ENCODE peak calls at places on chromosomes 12 and 14, in nine cellular contexts. L is cardiac muscle cell; Y is HFF-Myc; G is CD8-positive, alpha-beta T cell; X is GM12864; H is AG10803; U is heart left ventricle; C is stomach; A is gastrocnemius medialis. T is an unnamed sample.

GRCh38 chr14:64800000-64800399 is 79.7 kb downstream of the SPTB start:
- DNase-seq in L (peak), Y (no peak), G (no peak), C (peak), U (no peak), H (peak), X (no peak), A (no peak), T (no peak)

GRCh38 chr14:68782091-68782981 is 10.5 kb downstream of the ZFP36L1 start:
- DNase-seq in X (no peak), G (peak), C (peak), U (no peak), Y (no peak), H (no peak), L (no peak), A (no peak), T (no peak)

GRCh38 chr14:35986219-35986573 is 160.1 kb downstream of the BRMS1L start:
- DNase-seq in L (no peak), A (no peak), C (no peak), G (no peak), X (peak), U (no peak), H (no peak), Y (no peak), T (no peak)

GRCh38 chr12:8698830-8699330 is 1.1 kb downstream of the RIMKLB start:
- DNase-seq in Y (no peak), U (no peak), A (no peak), C (no peak), L (no peak), H (peak), G (no peak), X (no peak), T (no peak)

GRCh38 chr12:128920468-128920867 is 67.2 kb downstream of the GLT1D1 start:
- DNase-seq in G (no peak), X (no peak), U (no peak), C (no peak), L (peak), H (peak), Y (no peak), A (peak), T (no peak)

GRCh38 chr12:27766587-27766986 is 13.4 kb upstream of the KLHL42 start:
- DNase-seq in U (no peak), Y (no peak), X (no peak), H (no peak), A (no peak), L (no peak), G (no peak), C (no peak), T (no peak)

GRCh38 chr14:70086685-70087379 is 101.9 kb downstream of the SLC8A3 start:
- DNase-seq in A (no peak), C (peak), X (peak), H (peak), G (no peak), L (peak), U (no peak), Y (peak), T (no peak)

GRCh38 chr12:105275997-105276760 is 40.2 kb upstream of the APPL2 start:
- DNase-seq in L (no peak), X (no peak), Y (no peak), H (no peak), U (no peak), G (no peak), A (peak), C (no peak), T (no peak)

GRCh38 chr12:132152921-132153321 is 8.7 kb downstream of the NOC4L start:
- DNase-seq in H (no peak), U (peak), X (no peak), G (no peak), C (no peak), L (no peak), Y (no peak), A (no peak), T (no peak)

GRCh38 chr12:51393676-51394545 is 2.7 kb upstream of the GALNT6 start:
- DNase-seq in L (peak), C (no peak), G (peak), Y (peak), X (no peak), H (peak), U (no peak), A (no peak), T (no peak)

GRCh38 chr12:87196329-87196728 is 832.9 kb downstream of the C12orf50 start:
- DNase-seq in Y (no peak), X (no peak), A (no peak), U (no peak), L (peak), H (peak), C (no peak), G (no peak), T (no peak)

GRCh38 chr12:92756905-92757598 is 54.3 kb downstream of the PLEKHG7 start:
- DNase-seq in A (no peak), Y (no peak), C (no peak), X (no peak), L (no peak), H (no peak), G (no peak), U (no peak), T (no peak)

GRCh38 chr14:67413806-67414769 is 2.1 kb upstream of the PLEK2 start:
- DNase-seq in L (peak), X (no peak), H (peak), U (no peak), C (no peak), Y (peak), A (no peak), G (no peak), T (no peak)

GRCh38 chr14:77889971-77890442 is 90.1 kb downstream of the ADCK1 start:
- DNase-seq in G (no peak), A (no peak), Y (no peak), C (no peak), X (no peak), H (peak), L (peak), U (no peak), T (no peak)

GRCh38 chr14:65095633-65096205 is 6.6 kb downstream of the MAX start:
- DNase-seq in Y (peak), C (peak), A (peak), U (no peak), H (peak), G (no peak), L (peak), X (no peak), T (no peak)

GRCh38 chr14:68627868-68628604 is 164.8 kb downstream of the ZFP36L1 start:
- DNase-seq in X (no peak), G (peak), Y (no peak), A (no peak), L (peak), U (peak), H (no peak), C (peak), T (peak)

GRCh38 chr14:53055003-53055402 is 98.1 kb downstream of the DDHD1 start:
- DNase-seq in X (peak), G (no peak), U (no peak), H (peak), A (no peak), L (peak), C (no peak), Y (peak), T (no peak)

GRCh38 chr14:68444449-68445168 is 348.3 kb downstream of the ZFP36L1 start:
- DNase-seq in Y (no peak), L (peak), U (no peak), C (peak), G (no peak), H (peak), X (no peak), A (no peak), T (no peak)

GRCh38 chr12:57248934-57249742 is 1.8 kb downstream of the STAC3 start:
- DNase-seq in A (no peak), X (no peak), H (no peak), Y (no peak), C (no peak), U (no peak), L (no peak), G (no peak), T (no peak)

GRCh38 chr12:118135788-118136558 is at the start of gene PEBP1:
- DNase-seq in C (peak), G (peak), U (peak), X (peak), Y (peak), H (peak), A (peak), L (peak), T (peak)

GRCh38 chr12:53452159-53453077 is 516 bp downstream of the PCBP2 start:
- DNase-seq in X (no peak), G (peak), H (peak), C (peak), U (peak), A (peak), Y (no peak), L (peak), T (peak)
- TF ChIP-seq CTCF in X (peak), G (peak), H (no peak), C (peak), U (peak), A (no peak), Y (peak), L (peak), T (peak)

GRCh38 chr12:79555006-79555925 is 135.5 kb downstream of the PAWR start:
- DNase-seq in U (no peak), C (no peak), H (peak), L (peak), A (no peak), Y (no peak), X (no peak), G (no peak), T (no peak)
- TF ChIP-seq CTCF in U (peak), C (peak), H (peak), L (peak), A (no peak), Y (peak), X (peak), G (no peak), T (peak)

GRCh38 chr12:71503579-71504470 is 64.2 kb downstream of the LGR5 start:
- DNase-seq in X (no peak), H (no peak), C (no peak), L (no peak), G (no peak), U (no peak), A (no peak), Y (no peak), T (no peak)

GRCh38 chr12:71504471-71504852 is 64.9 kb downstream of the LGR5 start:
- DNase-seq in A (no peak), C (no peak), G (no peak), H (peak), L (peak), X (no peak), Y (no peak), U (no peak), T (no peak)

DNA sequence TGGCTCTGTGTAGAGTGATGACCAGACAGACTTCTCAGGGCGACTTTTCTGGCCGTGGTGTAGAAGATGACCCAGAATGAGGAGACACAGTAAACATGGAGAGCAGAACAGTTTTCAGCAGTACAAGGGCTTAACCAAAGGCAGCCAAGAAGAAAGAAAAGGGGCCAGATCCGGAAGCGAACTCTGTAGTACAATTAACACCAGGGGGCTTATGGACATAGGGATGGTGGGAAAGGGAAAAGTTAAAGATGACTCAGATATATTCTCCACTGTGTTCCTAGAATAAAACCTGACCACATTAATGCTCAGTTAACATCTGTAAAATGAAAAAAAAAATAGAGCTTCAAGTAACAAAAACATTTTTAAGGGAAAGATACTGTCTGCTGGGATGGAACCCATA is 60.2 kb downstream of the LGR5 start:
- DNase-seq in Y (no peak), C (no peak), L (no peak), G (no peak), U (no peak), X (no peak), H (no peak), A (no peak), T (no peak)
- TF ChIP-seq CTCF in Y (no peak), C (no peak), L (no peak), G (no peak), U (no peak), X (no peak), H (no peak), A (no peak), T (no peak)

GRCh38 chr12:62436164-62436503 is 30.5 kb upstream of the MON2 start:
- DNase-seq in Y (no peak), H (no peak), G (no peak), U (peak), L (no peak), C (no peak), X (no peak), A (no peak), T (no peak)

GRCh38 chr12:62438098-62438692 is 28.4 kb upstream of the MON2 start:
- DNase-seq in H (peak), C (peak), Y (peak), G (peak), A (no peak), L (peak), U (no peak), X (no peak), T (no peak)

GRCh38 chr12:62434504-62435336 is 31.9 kb upstream of the MON2 start:
- DNase-seq in L (no peak), C (peak), Y (no peak), G (no peak), U (no peak), A (no peak), H (no peak), X (no peak), T (no peak)

GRCh38 chr12:62435337-62436163 is 31.1 kb upstream of the MON2 start:
- DNase-seq in G (peak), L (peak), X (no peak), Y (peak), A (no peak), H (peak), U (peak), C (peak), T (peak)
- TF ChIP-seq CTCF in G (no peak), L (peak), X (peak), Y (peak), A (no peak), H (peak), U (peak), C (peak), T (peak)

GRCh38 chr12:31117203-31118011 is 43.7 kb downstream of the DDX11 start:
- DNase-seq in U (peak), X (no peak), L (peak), A (no peak), C (peak), H (no peak), Y (no peak), G (peak), T (peak)

GRCh38 chr12:31118831-31119530 is 45.3 kb downstream of the DDX11 start:
- DNase-seq in G (no peak), H (no peak), L (peak), C (peak), A (no peak), U (peak), X (no peak), Y (no peak), T (peak)

GRCh38 chr12:31120392-31121008 is 46.8 kb downstream of the DDX11 start:
- DNase-seq in G (no peak), C (no peak), X (no peak), U (peak), L (no peak), H (no peak), A (no peak), Y (no peak), T (no peak)

GRCh38 chr12:31118347-31118830 is 44.7 kb downstream of the DDX11 start:
- DNase-seq in C (no peak), X (no peak), L (no peak), A (no peak), G (no peak), Y (no peak), U (no peak), H (no peak), T (no peak)

DNA sequence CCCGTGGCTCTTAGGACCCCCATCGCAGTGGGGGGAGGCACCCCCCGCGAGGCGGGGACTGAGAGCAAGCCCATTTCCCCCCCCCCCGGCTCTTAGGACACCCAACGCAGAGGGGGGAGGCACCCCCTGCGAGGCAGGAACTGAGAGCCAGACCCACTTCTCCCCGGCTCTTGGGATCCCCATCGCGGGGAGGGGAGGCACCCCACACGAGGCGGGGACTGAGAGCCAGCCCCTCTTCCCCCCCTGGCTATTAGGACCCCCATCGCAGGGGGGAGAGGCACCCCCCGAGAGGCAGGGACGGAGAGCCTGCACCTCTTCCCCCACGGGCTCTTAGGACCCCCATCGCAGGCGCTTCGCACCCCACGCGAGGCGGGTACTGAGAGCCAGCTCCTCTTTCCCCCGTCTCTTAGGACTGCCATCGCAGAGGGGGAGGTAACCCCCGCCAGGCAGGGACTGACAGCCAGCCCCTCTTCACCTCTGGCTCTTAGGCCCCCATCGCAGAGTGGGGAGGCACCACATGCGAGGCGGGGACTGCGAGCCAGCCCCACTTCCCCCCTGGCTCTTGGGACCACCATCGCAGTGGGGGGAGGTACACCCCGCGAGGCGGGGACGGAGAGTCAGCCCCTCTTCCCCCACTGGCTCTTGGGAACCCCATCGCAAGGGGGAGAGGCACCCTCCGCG is 46.0 kb downstream of the DDX11 start:
- DNase-seq in G (no peak), U (peak), Y (no peak), A (no peak), X (no peak), H (no peak), C (no peak), L (no peak), T (no peak)
- TF ChIP-seq CTCF in G (no peak), U (no peak), Y (no peak), A (no peak), X (no peak), H (no peak), C (no peak), L (no peak), T (no peak)

GRCh38 chr12:65881965-65882413 is 57.7 kb downstream of the HMGA2 start:
- DNase-seq in G (no peak), A (peak), X (no peak), H (peak), Y (no peak), U (peak), C (peak), L (peak), T (no peak)
- TF ChIP-seq CTCF in G (no peak), A (peak), X (peak), H (peak), Y (peak), U (no peak), C (no peak), L (peak), T (peak)

T was measured in progenitor cell of endocrine pancreas.